ENCODE peak calls at places on chromosomes 6 and 20, in four cellular contexts. I is GM12878, A is K562, J is HL-60. Y is an unnamed sample.
A peak's percentile ranks its signal among the peaks of the same experiment; 100 is the strongest.

GRCh38 chr6:144678844-144679243 is 393.7 kb downstream of the UTRN start:
- DNase-seq in A (no peak), I (no peak), J (no peak), Y (no peak)

GRCh38 chr6:53432318-53433161 is 83.8 kb upstream of the ELOVL5 start:
- DNase-seq in I (no peak), A (no peak), J (peak; percentile 21), Y (no peak)

GRCh38 chr6:45675634-45676033 is 297.9 kb upstream of the SUPT3H start:
- DNase-seq in A (no peak), J (no peak), I (no peak), Y (no peak)

GRCh38 chr20:46257887-46258286 is 50.4 kb downstream of the CDH22 start:
- DNase-seq in A (no peak), I (no peak), J (no peak), Y (no peak)

GRCh38 chr20:21137078-21137477 is 11.2 kb downstream of the KIZ start:
- DNase-seq in A (no peak), I (no peak), J (no peak), Y (no peak)

GRCh38 chr20:6164421-6165341 is 41.9 kb upstream of the FERMT1 start:
- DNase-seq in A (no peak), I (no peak), J (no peak), Y (no peak)

GRCh38 chr6:41936073-41936837 is 5.4 kb downstream of the CCND3 start:
- DNase-seq in I (peak; percentile 53), J (peak; percentile 99), A (peak; percentile 66), Y (peak; percentile 58)

GRCh38 chr20:63538204-63539091 is 1.3 kb upstream of the PTK6 start:
- DNase-seq in I (no peak), J (no peak), A (no peak), Y (no peak)

GRCh38 chr20:59148713-59149493 is 14.7 kb upstream of the ZNF831 start:
- DNase-seq in I (no peak), A (no peak), J (no peak), Y (no peak)

GRCh38 chr6:144528605-144529425 is 243.7 kb downstream of the UTRN start:
- DNase-seq in I (no peak), J (no peak), A (no peak), Y (no peak)

GRCh38 chr6:2183235-2183634 is 62.2 kb downstream of the GMDS start:
- DNase-seq in A (no peak), J (no peak), I (no peak), Y (no peak)

GRCh38 chr6:156719720-156720563 is 57.2 kb upstream of the ARID1B start:
- DNase-seq in A (peak; percentile 90), I (peak; percentile 65), J (peak; percentile 84), Y (peak; percentile 52)

GRCh38 chr6:105135056-105135455 is 44.8 kb downstream of the POPDC3 start:
- DNase-seq in I (no peak), A (no peak), J (no peak), Y (no peak)

GRCh38 chr6:118715371-118715770 is 64.0 kb upstream of the CEP85L start:
- DNase-seq in J (no peak), I (no peak), A (no peak), Y (no peak)

GRCh38 chr6:131258010-131258652 is 122.9 kb downstream of the AKAP7 start:
- DNase-seq in I (no peak), J (no peak), A (no peak), Y (no peak)

GRCh38 chr6:28250747-28251146 is 1.3 kb downstream of the ZKSCAN4 start:
- DNase-seq in A (no peak), J (no peak), I (no peak), Y (no peak)

GRCh38 chr6:129607581-129608186 is 102.3 kb downstream of the ARHGAP18 start:
- DNase-seq in J (no peak), I (no peak), A (no peak), Y (no peak)

GRCh38 chr20:52145587-52145986 is 46.0 kb downstream of the ZFP64 start:
- DNase-seq in A (no peak), J (no peak), I (no peak), Y (no peak)

GRCh38 chr6:166815629-166816028 is 140.7 kb downstream of the RNASET2 start:
- DNase-seq in J (no peak), I (no peak), A (no peak), Y (no peak)

GRCh38 chr6:84633771-84634170 is 130.6 kb downstream of the TBX18 start:
- DNase-seq in I (no peak), A (no peak), J (no peak), Y (no peak)

GRCh38 chr6:12832341-12832740 is 115.8 kb downstream of the PHACTR1 start:
- DNase-seq in J (no peak), A (no peak), I (no peak), Y (no peak)

GRCh38 chr6:159169193-159169555 is at the start of gene FNDC1:
- DNase-seq in J (no peak), A (peak; percentile 84), I (no peak), Y (peak; percentile 80)

GRCh38 chr6:10425973-10426780 is 11.3 kb upstream of the TFAP2A start:
- DNase-seq in J (no peak), A (no peak), I (no peak), Y (no peak)

GRCh38 chr6:106309766-106310373 is 15.7 kb downstream of the ATG5 start:
- DNase-seq in I (no peak), J (no peak), A (no peak), Y (no peak)

GRCh38 chr6:43768983-43769525 is 957 bp upstream of the VEGFA start:
- DNase-seq in A (no peak), J (no peak), I (no peak), Y (no peak)

GRCh38 chr6:43769526-43770416 is at the start of gene VEGFA:
- DNase-seq in I (peak; percentile 64), J (peak; percentile 88), A (peak; percentile 98), Y (peak; percentile 96)

GRCh38 chr6:43771858-43772570 is 2.0 kb downstream of the VEGFA start:
- DNase-seq in I (no peak), A (peak; percentile 86), J (peak; percentile 73), Y (peak; percentile 75)

GRCh38 chr6:43771210-43771857 is 1.3 kb downstream of the VEGFA start:
- DNase-seq in A (peak; percentile 86), I (no peak), J (peak; percentile 59), Y (peak; percentile 58)

DNA sequence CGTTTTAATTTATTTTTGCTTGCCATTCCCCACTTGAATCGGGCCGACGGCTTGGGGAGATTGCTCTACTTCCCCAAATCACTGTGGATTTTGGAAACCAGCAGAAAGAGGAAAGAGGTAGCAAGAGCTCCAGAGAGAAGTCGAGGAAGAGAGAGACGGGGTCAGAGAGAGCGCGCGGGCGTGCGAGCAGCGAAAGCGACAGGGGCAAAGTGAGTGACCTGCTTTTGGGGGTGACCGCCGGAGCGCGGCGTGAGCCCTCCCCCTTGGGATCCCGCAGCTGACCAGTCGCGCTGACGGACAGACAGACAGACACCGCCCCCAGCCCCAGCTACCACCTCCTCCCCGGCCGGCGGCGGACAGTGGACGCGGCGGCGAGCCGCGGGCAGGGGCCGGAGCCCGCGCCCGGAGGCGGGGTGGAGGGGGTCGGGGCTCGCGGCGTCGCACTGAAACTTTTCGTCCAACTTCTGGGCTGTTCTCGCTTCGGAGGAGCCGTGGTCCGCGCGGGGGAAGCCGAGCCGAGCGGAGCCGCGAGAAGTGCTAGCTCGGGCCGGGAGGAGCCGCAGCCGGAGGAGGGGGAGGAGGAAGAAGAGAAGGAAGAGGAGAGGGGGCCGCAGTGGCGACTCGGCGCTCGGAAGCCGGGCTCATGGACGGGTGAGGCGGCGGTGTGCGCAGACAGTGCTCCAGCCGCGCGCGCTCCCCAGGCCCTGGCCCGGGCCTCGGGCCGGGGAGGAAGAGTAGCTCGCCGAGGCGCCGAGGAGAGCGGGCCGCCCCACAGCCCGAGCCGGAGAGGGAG is 602 bp downstream of the VEGFA start:
- DNase-seq in A (peak; percentile 90), J (peak; percentile 77), I (no peak), Y (peak; percentile 58)
- TF ChIP-seq SPI1 in A (peak; percentile 28), J (peak; percentile 51), I (no peak), Y (no peak)

GRCh38 chr6:125323376-125323775 is 21.6 kb upstream of the HDDC2 start:
- DNase-seq in J (no peak), I (no peak), A (no peak), Y (no peak)

GRCh38 chr6:125325586-125325985 is 23.8 kb upstream of the HDDC2 start:
- DNase-seq in I (no peak), J (no peak), A (no peak), Y (no peak)
- TF ChIP-seq SPI1 in I (no peak), J (no peak), A (no peak), Y (no peak)

GRCh38 chr20:40568200-40568599 is 120.8 kb downstream of the MAFB start:
- DNase-seq in A (no peak), I (no peak), J (no peak), Y (no peak)

GRCh38 chr20:40563296-40563950 is 125.6 kb downstream of the MAFB start:
- DNase-seq in J (no peak), A (peak; percentile 30), I (no peak), Y (no peak)

GRCh38 chr20:40565681-40566040 is 123.4 kb downstream of the MAFB start:
- DNase-seq in I (no peak), A (no peak), J (no peak), Y (no peak)

GRCh38 chr20:40562031-40562430 is 127.0 kb downstream of the MAFB start:
- DNase-seq in A (no peak), I (no peak), J (no peak), Y (no peak)

GRCh38 chr20:40564997-40565680 is 123.9 kb downstream of the MAFB start:
- DNase-seq in A (no peak), I (no peak), J (no peak), Y (no peak)
- TF ChIP-seq SPI1 in A (no peak), I (no peak), J (no peak), Y (no peak)

DNA sequence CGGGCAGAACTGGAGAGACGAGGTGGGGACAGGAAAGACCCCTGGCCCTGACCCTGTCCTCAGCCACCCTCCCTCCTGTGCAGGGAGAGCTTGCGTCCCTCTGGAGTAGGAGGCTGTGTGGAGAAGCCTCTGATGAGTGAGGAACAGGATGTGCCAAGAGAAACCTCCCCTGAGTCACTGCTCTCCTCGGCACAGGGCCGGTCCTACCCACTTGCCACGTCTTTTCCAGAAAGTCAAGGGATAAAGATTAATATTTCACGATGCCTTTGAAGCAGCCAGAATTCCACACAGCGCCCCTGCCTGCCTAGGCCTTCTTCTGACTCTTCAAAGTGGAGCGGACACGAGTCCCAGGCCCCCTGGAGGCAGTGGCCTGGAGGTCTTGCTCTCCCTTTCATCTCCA is 34.9 kb upstream of the THBS2 start:
- DNase-seq in A (no peak), J (no peak), I (no peak), Y (no peak)
- TF ChIP-seq SPI1 in A (no peak), J (no peak), I (no peak), Y (no peak)

DNA sequence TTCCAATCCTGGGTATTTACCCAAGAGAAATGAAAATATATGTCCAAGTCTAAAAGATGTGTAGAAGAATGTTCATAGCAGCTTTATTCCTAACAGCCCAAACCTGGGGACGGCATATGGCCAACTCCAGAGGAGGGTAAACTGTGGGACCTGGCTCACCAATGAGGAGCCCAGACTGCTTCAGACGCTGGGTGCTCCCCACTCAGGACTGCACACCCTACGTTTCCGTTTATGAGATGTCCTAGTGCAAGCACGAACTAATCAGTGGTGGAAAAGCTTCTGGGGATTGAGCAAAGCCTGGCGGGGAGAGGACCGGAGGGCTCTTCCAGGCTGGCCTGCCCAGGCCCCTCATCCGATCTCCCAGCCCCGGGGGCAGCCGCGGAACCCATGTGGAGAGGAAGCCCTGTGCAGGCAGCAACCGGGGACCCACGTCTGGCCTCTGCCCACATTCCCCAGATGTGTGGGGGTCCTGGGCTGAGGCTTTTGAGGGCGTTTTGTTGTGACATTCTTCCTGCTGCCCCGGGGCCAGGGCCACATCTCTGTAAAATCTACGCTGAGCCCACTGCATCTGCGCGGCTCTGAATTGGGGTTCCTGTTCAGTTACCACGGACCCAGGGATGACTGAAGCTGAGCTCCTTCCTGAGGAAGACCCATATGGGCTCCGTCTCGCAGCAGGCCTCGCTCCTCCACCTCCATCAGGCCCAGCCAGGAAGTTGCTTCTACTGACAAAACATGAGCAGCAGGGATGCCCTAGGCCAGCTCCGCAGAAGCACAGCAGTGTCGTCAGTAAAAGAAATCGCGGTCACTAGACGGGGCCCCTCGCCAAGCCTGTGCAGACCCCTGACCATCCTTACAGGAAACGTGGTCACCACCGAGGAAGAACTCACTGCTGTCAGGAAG is 188.0 kb downstream of the DLL1 start:
- DNase-seq in I (no peak), A (no peak), J (no peak), Y (no peak)
- TF ChIP-seq SPI1 in I (no peak), A (no peak), J (no peak), Y (no peak)